ENCODE peak calls at places on chromosome 9, in four cellular contexts. One of them, this sample, is unnamed.

GRCh38 chr9:97807681-97808080 is 45.3 kb upstream of the FOXE1 start:
- DNase-seq in MV-4-11: no peak
- DNase-seq in pancreas: no peak
- DNase-seq in caudate nucleus: no peak
- DNase-seq in this sample: no peak

GRCh38 chr9:135702002-135702721 is at the start of gene KCNT1:
- DNase-seq in caudate nucleus: peak; percentile 16
- DNase-seq in MV-4-11: no peak
- DNase-seq in pancreas: no peak
- DNase-seq in this sample: peak; percentile 16

GRCh38 chr9:33628865-33629410 is 104.9 kb downstream of the ANKRD18B start:
- DNase-seq in pancreas: no peak
- DNase-seq in caudate nucleus: no peak
- DNase-seq in MV-4-11: no peak
- DNase-seq in this sample: no peak

GRCh38 chr9:111622626-111623025 is 8.5 kb upstream of the DNAJC25 start:
- DNase-seq in caudate nucleus: no peak
- DNase-seq in pancreas: no peak
- DNase-seq in MV-4-11: peak; percentile 84
- DNase-seq in this sample: no peak

GRCh38 chr9:121781143-121781542 is 129.7 kb downstream of the DAB2IP start:
- DNase-seq in MV-4-11: no peak
- DNase-seq in pancreas: no peak
- DNase-seq in caudate nucleus: no peak
- DNase-seq in this sample: peak; percentile 15

GRCh38 chr9:114525505-114525904 is 20.2 kb upstream of the WHRN start:
- DNase-seq in caudate nucleus: no peak
- DNase-seq in MV-4-11: no peak
- DNase-seq in pancreas: no peak
- DNase-seq in this sample: no peak

GRCh38 chr9:116837038-116837998 is 150.2 kb downstream of the TRIM32 start:
- DNase-seq in pancreas: no peak
- DNase-seq in MV-4-11: no peak
- DNase-seq in caudate nucleus: no peak
- DNase-seq in this sample: no peak

GRCh38 chr9:129281506-129282145 is 103.6 kb upstream of the IER5L start:
- DNase-seq in caudate nucleus: no peak
- DNase-seq in MV-4-11: no peak
- DNase-seq in pancreas: no peak
- DNase-seq in this sample: no peak

GRCh38 chr9:129671065-129671464 is 5.6 kb downstream of the PRRX2 start:
- DNase-seq in MV-4-11: no peak
- DNase-seq in pancreas: no peak
- DNase-seq in caudate nucleus: no peak
- DNase-seq in this sample: no peak

GRCh38 chr9:115013998-115014397 is 83.6 kb upstream of the TNFSF8 start:
- DNase-seq in pancreas: peak; percentile 73
- DNase-seq in caudate nucleus: peak; percentile 17
- DNase-seq in MV-4-11: peak; percentile 66
- DNase-seq in this sample: peak; percentile 84

GRCh38 chr9:132328580-132328979 is 26.2 kb downstream of the SETX start:
- DNase-seq in caudate nucleus: no peak
- DNase-seq in pancreas: no peak
- DNase-seq in MV-4-11: no peak
- DNase-seq in this sample: no peak

GRCh38 chr9:69172895-69173294 is 1.2 kb upstream of the TJP2 start:
- DNase-seq in caudate nucleus: no peak
- DNase-seq in pancreas: no peak
- DNase-seq in MV-4-11: no peak
- DNase-seq in this sample: no peak

GRCh38 chr9:125747053-125747764 is at the start of gene PBX3:
- DNase-seq in MV-4-11: no peak
- DNase-seq in caudate nucleus: peak; percentile 36
- DNase-seq in pancreas: peak; percentile 86
- DNase-seq in this sample: no peak

GRCh38 chr9:89810434-89810833 is 205.6 kb downstream of the GADD45G start:
- DNase-seq in MV-4-11: no peak
- DNase-seq in caudate nucleus: no peak
- DNase-seq in pancreas: no peak
- DNase-seq in this sample: no peak

GRCh38 chr9:75041041-75041440 is 12.9 kb upstream of the CARNMT1 start:
- DNase-seq in caudate nucleus: no peak
- DNase-seq in pancreas: no peak
- DNase-seq in MV-4-11: no peak
- DNase-seq in this sample: no peak

GRCh38 chr9:120531683-120532300 is 48.2 kb downstream of the CDK5RAP2 start:
- DNase-seq in pancreas: no peak
- DNase-seq in MV-4-11: peak; percentile 24
- DNase-seq in caudate nucleus: no peak
- DNase-seq in this sample: no peak

GRCh38 chr9:1913931-1914330 is 101.2 kb upstream of the SMARCA2 start:
- DNase-seq in MV-4-11: no peak
- DNase-seq in pancreas: no peak
- DNase-seq in caudate nucleus: no peak
- DNase-seq in this sample: no peak

GRCh38 chr9:114501786-114502682 is 3.2 kb downstream of the WHRN start:
- DNase-seq in pancreas: no peak
- DNase-seq in caudate nucleus: peak; percentile 68
- DNase-seq in MV-4-11: no peak
- DNase-seq in this sample: no peak

GRCh38 chr9:104686081-104686480 is 8.2 kb upstream of the OR13D1 start:
- DNase-seq in MV-4-11: no peak
- DNase-seq in caudate nucleus: no peak
- DNase-seq in pancreas: no peak
- DNase-seq in this sample: no peak

GRCh38 chr9:124016152-124017063 is 4.8 kb downstream of the LHX2 start:
- DNase-seq in pancreas: no peak
- DNase-seq in MV-4-11: no peak
- DNase-seq in caudate nucleus: no peak
- DNase-seq in this sample: no peak

GRCh38 chr9:36161187-36161586 is 8.0 kb upstream of the CCIN start:
- DNase-seq in pancreas: no peak
- DNase-seq in MV-4-11: no peak
- DNase-seq in caudate nucleus: no peak
- DNase-seq in this sample: no peak

GRCh38 chr9:124429530-124429867 is 14.3 kb upstream of the PSMB7 start:
- DNase-seq in MV-4-11: no peak
- DNase-seq in pancreas: no peak
- DNase-seq in caudate nucleus: no peak
- DNase-seq in this sample: no peak

GRCh38 chr9:96413312-96414221 is 4.6 kb downstream of the ZNF367 start:
- DNase-seq in MV-4-11: peak; percentile 83
- DNase-seq in pancreas: no peak
- DNase-seq in caudate nucleus: peak; percentile 25
- DNase-seq in this sample: no peak

GRCh38 chr9:37942616-37943328 is 38.8 kb upstream of the SLC25A51 start:
- DNase-seq in pancreas: peak; percentile 20
- DNase-seq in caudate nucleus: no peak
- DNase-seq in MV-4-11: no peak
- DNase-seq in this sample: no peak

GRCh38 chr9:90540734-90541133 is 101.9 kb downstream of the DIRAS2 start:
- DNase-seq in MV-4-11: no peak
- DNase-seq in pancreas: no peak
- DNase-seq in caudate nucleus: no peak
- DNase-seq in this sample: no peak

GRCh38 chr9:37529111-37529510 is 43.4 kb downstream of the POLR1E start:
- DNase-seq in MV-4-11: no peak
- DNase-seq in caudate nucleus: no peak
- DNase-seq in pancreas: no peak
- DNase-seq in this sample: peak; percentile 8

GRCh38 chr9:95440447-95440846 is 76.3 kb downstream of the PTCH1 start:
- DNase-seq in caudate nucleus: no peak
- DNase-seq in pancreas: no peak
- DNase-seq in MV-4-11: no peak
- DNase-seq in this sample: no peak

GRCh38 chr9:89153618-89154017 is 25.0 kb downstream of the SHC3 start:
- DNase-seq in caudate nucleus: no peak
- DNase-seq in pancreas: no peak
- DNase-seq in MV-4-11: peak; percentile 75
- DNase-seq in this sample: no peak

This sample was measured in naive thymus-derived CD4-positive, alpha-beta T cell.